ENCODE peak calls at places on chromosomes 5 and 9, in six cellular contexts. N is uterus, T is A549, D is body of pancreas, R is K562, F is ovary. M is an unnamed sample.

GRCh38 chr5:124297826-124298225 is 448.6 kb downstream of the ZNF608 start:
- DNase-seq in R (no peak), T (no peak), D (no peak), F (no peak), N (no peak), M (no peak)

GRCh38 chr5:154447074-154447725 is 1.4 kb downstream of the SAP30L start:
- DNase-seq in R (no peak), F (peak; percentile 10), N (no peak), T (no peak), D (no peak), M (no peak)

GRCh38 chr9:100324594-100325200 is 28.0 kb downstream of the TEX10 start:
- DNase-seq in R (no peak), T (peak; percentile 50), F (no peak), N (no peak), D (no peak), M (no peak)

GRCh38 chr5:77210091-77211012 is at the start of gene PDE8B:
- DNase-seq in N (peak; percentile 35), R (no peak), D (peak; percentile 28), T (no peak), F (peak; percentile 15), M (peak; percentile 18)

GRCh38 chr5:102681403-102681983 is 73.6 kb upstream of the PAM start:
- DNase-seq in F (peak; percentile 25), N (peak; percentile 36), T (peak; percentile 61), R (peak; percentile 17), D (peak; percentile 84), M (peak; percentile 78)

GRCh38 chr9:121650220-121651013 is 1.0 kb upstream of the DAB2IP start:
- DNase-seq in N (peak; percentile 78), R (peak; percentile 71), D (peak; percentile 62), T (peak; percentile 62), F (peak; percentile 85), M (peak; percentile 73)

GRCh38 chr5:13910227-13910626 is 34.3 kb downstream of the DNAH5 start:
- DNase-seq in D (no peak), N (no peak), T (no peak), F (no peak), R (no peak), M (no peak)

GRCh38 chr9:25677301-25678146 is 720 bp downstream of the TUSC1 start:
- DNase-seq in T (peak; percentile 81), N (peak; percentile 84), D (peak; percentile 93), R (no peak), F (peak; percentile 88), M (peak; percentile 93)

GRCh38 chr5:669111-669841 is 23.9 kb downstream of the TPPP start:
- DNase-seq in D (peak; percentile 56), F (no peak), N (no peak), T (no peak), R (peak; percentile 76), M (no peak)

GRCh38 chr9:34675048-34675714 is 12.7 kb upstream of the CCL27 start:
- DNase-seq in R (peak; percentile 74), T (peak; percentile 79), N (no peak), D (peak; percentile 78), F (no peak), M (peak; percentile 37)

GRCh38 chr5:80165430-80165829 is 90.4 kb downstream of the SERINC5 start:
- DNase-seq in R (no peak), F (peak; percentile 31), N (no peak), D (no peak), T (no peak), M (no peak)

GRCh38 chr9:5532790-5533189 is 22.5 kb downstream of the PDCD1LG2 start:
- DNase-seq in F (no peak), D (no peak), R (no peak), N (no peak), T (no peak), M (no peak)

GRCh38 chr5:113336975-113337374 is 97.8 kb downstream of the TSSK1B start:
- DNase-seq in N (peak; percentile 28), T (peak; percentile 51), R (no peak), D (peak; percentile 46), F (no peak), M (peak; percentile 36)
- TF ChIP-seq CTCF in N (peak; percentile 37), T (peak; percentile 17), R (peak; percentile 42), D (peak; percentile 63), F (no peak), M (no peak)

GRCh38 chr9:95296761-95297160 is 20.7 kb downstream of the FANCC start:
- DNase-seq in F (no peak), T (no peak), R (no peak), D (no peak), N (no peak), M (no peak)

GRCh38 chr9:95297316-95297715 is 20.2 kb downstream of the FANCC start:
- DNase-seq in D (no peak), R (no peak), N (no peak), F (no peak), T (no peak), M (no peak)

GRCh38 chr9:95292226-95292625 is 25.3 kb downstream of the FANCC start:
- DNase-seq in T (no peak), D (no peak), N (no peak), R (no peak), F (no peak), M (no peak)

GRCh38 chr9:95302471-95302870 is 15.0 kb downstream of the FANCC start:
- DNase-seq in F (no peak), R (no peak), D (no peak), N (no peak), T (no peak), M (no peak)

GRCh38 chr9:95297760-95298159 is 19.7 kb downstream of the FANCC start:
- DNase-seq in T (no peak), D (no peak), F (no peak), R (no peak), N (no peak), M (no peak)
- H3K4me3 ChIP-seq in T (no peak overlapping the region), D (no peak overlapping the region), F (no peak overlapping the region), R (no peak overlapping the region), N (no peak overlapping the region), M (no peak overlapping the region)

GRCh38 chr5:139584137-139584536 is 23.0 kb downstream of the UBE2D2 start:
- DNase-seq in T (no peak), D (no peak), F (no peak), N (no peak), R (no peak), M (no peak)
- TF ChIP-seq POLR2A in T (no peak), D (no peak), F (no peak), N (no peak), R (no peak), M (no peak)

GRCh38 chr9:8764041-8764440 is 964.5 kb upstream of the DMAC1 start:
- DNase-seq in R (no peak), N (no peak), D (no peak), F (no peak), T (no peak), M (no peak)

GRCh38 chr9:8766096-8766495 is 966.5 kb upstream of the DMAC1 start:
- DNase-seq in F (no peak), R (no peak), N (no peak), T (no peak), D (no peak), M (no peak)

GRCh38 chr9:8760000-8760767 is 960.6 kb upstream of the DMAC1 start:
- DNase-seq in T (no peak), R (no peak), N (no peak), D (no peak), F (no peak), M (no peak)

GRCh38 chr9:8762676-8763075 is 963.1 kb upstream of the DMAC1 start:
- DNase-seq in T (no peak), R (no peak), D (no peak), F (no peak), N (no peak), M (no peak)
- TF ChIP-seq CTCF in T (no peak), R (no peak), D (no peak), F (no peak), N (no peak), M (no peak)

DNA sequence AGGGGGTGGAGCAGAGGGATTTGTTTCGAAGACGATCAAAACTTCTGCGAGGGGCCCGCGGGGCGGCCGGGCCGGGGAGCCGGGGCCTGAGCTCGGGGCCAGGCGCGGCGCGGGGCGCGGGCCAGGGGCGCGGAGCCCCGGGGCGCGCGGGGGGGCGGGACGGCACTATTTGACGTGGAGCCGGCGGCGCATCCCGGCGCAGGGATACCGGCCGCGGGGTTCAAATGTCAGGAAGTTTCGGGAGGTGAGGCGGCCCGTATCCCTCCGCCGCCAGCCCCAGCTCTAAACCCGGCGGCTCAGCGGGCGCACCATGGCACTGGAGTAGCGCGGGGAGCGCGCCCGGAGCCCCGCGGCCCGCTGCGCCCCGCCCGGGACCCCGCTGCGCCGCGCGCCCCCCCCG is at the start of gene LMX1B:
- DNase-seq in T (peak; percentile 89), R (no peak), N (no peak), F (no peak), D (peak; percentile 59), M (peak; percentile 77)
- H3K4me3 ChIP-seq in T (peak within 1 kb of the TSS; percentile 79), R (no peak within 1 kb of the TSS), N (no peak within 1 kb of the TSS), F (no peak within 1 kb of the TSS), D (no peak within 1 kb of the TSS), M (no peak within 1 kb of the TSS)

GRCh38 chr5:95080456-95080855 is 204.4 kb downstream of the MCTP1 start:
- DNase-seq in N (no peak), F (no peak), R (no peak), T (no peak), D (no peak), M (no peak)

GRCh38 chr5:95080026-95080425 is 204.9 kb downstream of the MCTP1 start:
- DNase-seq in D (no peak), F (no peak), R (no peak), T (no peak), N (no peak), M (no peak)

GRCh38 chr5:95078868-95079267 is 206.0 kb downstream of the MCTP1 start:
- DNase-seq in N (no peak), T (no peak), R (no peak), F (no peak), D (no peak), M (no peak)

GRCh38 chr5:95083606-95084005 is 201.3 kb downstream of the MCTP1 start:
- DNase-seq in T (no peak), D (no peak), R (no peak), F (no peak), N (no peak), M (no peak)

DNA sequence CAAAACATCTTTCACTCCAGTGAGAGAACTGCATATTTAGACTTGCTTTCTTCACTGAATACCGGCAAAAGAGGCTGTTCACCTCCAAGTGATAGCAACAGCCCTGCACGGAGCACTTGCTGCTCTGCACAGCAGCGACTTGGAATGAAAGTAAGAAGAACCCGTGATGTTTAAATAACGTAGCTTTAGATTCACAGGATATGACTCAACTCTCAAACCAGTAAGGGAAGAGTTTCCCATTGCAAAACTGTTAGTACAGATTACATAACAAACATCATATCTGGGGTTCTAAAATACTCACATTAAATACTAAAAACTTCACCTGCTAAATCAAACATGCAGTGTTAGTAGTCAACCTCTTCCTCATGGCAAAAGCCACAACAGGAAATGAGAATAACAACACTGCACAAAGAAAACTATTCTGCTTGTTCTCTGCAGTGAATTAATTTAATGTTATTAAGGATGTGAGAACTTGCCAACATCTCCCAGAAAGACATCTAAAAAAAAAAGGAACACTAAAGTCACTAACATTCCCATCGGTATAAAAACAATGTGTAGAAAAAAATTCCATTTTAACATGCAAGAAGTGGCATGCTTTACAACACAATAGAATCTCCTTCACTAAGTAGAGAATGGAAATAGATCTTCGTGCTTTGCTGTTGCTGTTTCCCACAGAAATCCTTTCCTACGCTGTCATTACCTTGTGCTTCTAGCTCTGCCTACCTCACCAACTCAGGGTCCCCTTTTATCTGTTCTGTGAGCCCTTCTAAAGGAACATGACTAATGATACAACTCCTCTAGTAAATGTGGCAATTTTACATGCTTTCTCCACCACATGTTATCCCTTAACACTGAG is 203.2 kb downstream of the MCTP1 start:
- DNase-seq in F (no peak), D (peak; percentile 20), T (peak; percentile 82), N (peak; percentile 24), R (no peak), M (peak; percentile 32)
- TF ChIP-seq POLR2A in F (no peak), D (no peak), T (peak; percentile 32), N (peak; percentile 19), R (no peak), M (no peak)